ENCODE peak calls at places on chromosome 13, in six cellular contexts. U is psoas muscle, E is heart left ventricle, H is AG09309, P is foreskin fibroblast, N is bronchial epithelial cell. T is an unnamed sample.

GRCh38 chr13:80444240-80445015 is 103.5 kb upstream of the SPRY2 start:
- DNase-seq in U (no peak), E (no peak), H (no peak), P (no peak), N (no peak), T (no peak)

GRCh38 chr13:100721885-100722512 is 47.4 kb upstream of the TMTC4 start:
- DNase-seq in U (no peak), E (no peak), H (peak), P (peak), N (peak), T (peak)

GRCh38 chr13:105395041-105395440 is 1140.4 kb downstream of the EFNB2 start:
- DNase-seq in U (no peak), E (no peak), H (no peak), P (no peak), N (no peak), T (peak)

GRCh38 chr13:24834902-24835510 is 71.0 kb downstream of the RNF17 start:
- DNase-seq in U (no peak), E (no peak), H (no peak), P (no peak), N (no peak), T (no peak)

GRCh38 chr13:65540064-65540635 is 1690.0 kb downstream of the PCDH9 start:
- DNase-seq in U (no peak), E (no peak), H (no peak), P (peak), N (no peak), T (peak)

GRCh38 chr13:68676513-68677115 is 1431.0 kb upstream of the ATXN8OS start:
- DNase-seq in U (no peak), E (no peak), H (no peak), P (no peak), N (no peak), T (no peak)

GRCh38 chr13:20848944-20849343 is 53.6 kb downstream of the XPO4 start:
- DNase-seq in U (no peak), E (no peak), H (no peak), P (no peak), N (no peak), T (peak)

GRCh38 chr13:23513460-23513859 is 56.8 kb upstream of the TNFRSF19 start:
- DNase-seq in U (no peak), E (no peak), H (no peak), P (no peak), N (no peak), T (peak)

GRCh38 chr13:84096221-84096620 is 213.9 kb upstream of the SLITRK1 start:
- DNase-seq in U (no peak), E (no peak), H (no peak), P (no peak), N (peak), T (peak)

GRCh38 chr13:93963266-93964131 is 516.0 kb downstream of the DCT start:
- DNase-seq in U (no peak), E (no peak), H (peak), P (peak), N (peak), T (peak)

GRCh38 chr13:74573654-74574053 is 439.4 kb upstream of the KLF12 start:
- DNase-seq in U (no peak), E (no peak), H (no peak), P (no peak), N (no peak), T (no peak)

GRCh38 chr13:57624565-57625435 is 6.7 kb upstream of the PCDH17 start:
- DNase-seq in U (no peak), E (peak), H (no peak), P (no peak), N (peak), T (peak)

GRCh38 chr13:106589716-106590115 is 21.8 kb upstream of the ARGLU1 start:
- DNase-seq in U (no peak), E (no peak), H (no peak), P (no peak), N (peak), T (peak)

DNA sequence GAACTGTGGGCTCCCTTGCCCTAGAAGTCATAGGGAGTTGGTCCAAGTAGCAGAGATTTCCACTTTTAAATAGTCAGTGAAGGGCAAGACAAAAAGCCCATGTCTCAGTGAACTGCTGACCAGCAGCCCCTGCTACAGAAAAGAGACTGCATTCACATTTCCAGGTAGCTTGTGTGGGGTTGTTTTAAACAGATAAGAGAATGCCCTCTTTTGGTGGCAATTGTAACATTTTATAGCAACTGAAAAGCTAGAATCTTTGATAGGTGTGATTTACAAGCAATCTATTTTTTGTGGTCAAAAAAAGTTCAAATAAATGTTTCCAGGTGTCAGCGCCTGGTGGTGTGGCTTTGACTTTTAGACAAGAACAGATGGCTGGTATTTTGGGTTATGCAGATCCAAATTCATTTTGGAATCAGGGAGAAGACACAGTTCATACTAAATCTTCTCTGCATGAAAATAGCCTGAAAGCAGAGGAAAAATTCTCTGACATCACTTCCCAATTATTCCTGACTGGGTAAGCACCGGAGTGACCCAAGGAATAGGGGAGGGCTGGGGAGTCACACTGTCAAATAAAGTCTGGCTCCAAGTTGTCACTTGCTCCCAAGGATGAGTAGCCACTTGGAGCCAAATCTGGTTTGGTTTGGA is 26.2 kb upstream of the GPR12 start:
- DNase-seq in U (no peak), E (no peak), H (no peak), P (no peak), N (no peak), T (no peak)
- TF ChIP-seq CTCF in U (no peak), E (no peak), H (no peak), P (no peak), N (no peak), T (no peak)

DNA sequence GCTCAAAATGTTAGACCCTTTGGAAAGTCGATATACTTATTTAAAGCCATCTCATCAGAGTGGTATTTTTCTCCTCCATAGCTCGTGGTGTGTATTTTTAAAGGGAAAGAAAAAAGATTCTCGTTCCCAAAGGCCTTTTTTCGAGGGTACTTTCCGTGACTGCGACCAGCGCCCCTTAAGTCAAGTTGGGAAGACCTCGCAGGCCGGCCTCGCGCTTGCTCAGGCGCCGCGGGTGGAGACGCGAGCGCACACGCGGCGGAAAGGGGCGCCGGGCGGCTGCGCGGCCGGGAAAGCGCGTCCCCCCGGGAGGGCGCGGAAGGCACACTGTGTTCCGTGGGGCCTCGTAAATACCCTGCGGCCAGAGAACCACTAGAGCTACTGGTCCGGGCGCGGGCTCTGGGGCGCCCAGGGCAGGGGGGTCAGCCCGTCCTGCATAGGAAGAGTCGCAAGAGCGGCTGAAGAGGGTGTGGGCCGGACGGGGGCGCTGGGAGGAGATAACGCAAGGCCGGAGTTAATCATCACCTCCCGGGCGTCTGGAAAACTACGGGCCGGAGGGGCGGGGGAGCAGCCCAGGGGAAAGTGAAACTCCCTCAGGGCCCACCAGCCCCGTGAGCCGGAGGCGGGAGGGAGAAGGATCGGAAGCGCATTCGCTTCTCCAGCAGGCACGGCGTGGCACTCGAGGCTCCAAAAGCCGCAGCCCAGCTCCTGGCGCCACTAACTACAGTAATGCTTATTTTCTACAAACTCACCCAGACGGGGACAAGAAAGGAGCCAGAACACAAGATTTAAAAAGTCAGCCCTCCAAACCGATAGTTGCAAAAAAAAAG is 1.2 kb upstream of the WBP4 start:
- DNase-seq in U (peak), E (peak), H (peak), P (peak), N (peak), T (peak)
- TF ChIP-seq CTCF in U (peak), E (no peak), H (peak), P (peak), N (peak), T (peak)

GRCh38 chr13:103236213-103236612 is 170.0 kb upstream of the SLC10A2 start:
- DNase-seq in U (no peak), E (no peak), H (no peak), P (no peak), N (peak), T (peak)
- TF ChIP-seq CTCF in U (no peak), E (no peak), H (no peak), P (no peak), N (no peak), T (peak)

GRCh38 chr13:98827449-98827848 is 75.0 kb upstream of the SLC15A1 start:
- DNase-seq in U (no peak), E (no peak), H (no peak), P (no peak), N (no peak), T (no peak)
- TF ChIP-seq CTCF in U (no peak), E (no peak), H (no peak), P (no peak), N (no peak), T (no peak)

DNA sequence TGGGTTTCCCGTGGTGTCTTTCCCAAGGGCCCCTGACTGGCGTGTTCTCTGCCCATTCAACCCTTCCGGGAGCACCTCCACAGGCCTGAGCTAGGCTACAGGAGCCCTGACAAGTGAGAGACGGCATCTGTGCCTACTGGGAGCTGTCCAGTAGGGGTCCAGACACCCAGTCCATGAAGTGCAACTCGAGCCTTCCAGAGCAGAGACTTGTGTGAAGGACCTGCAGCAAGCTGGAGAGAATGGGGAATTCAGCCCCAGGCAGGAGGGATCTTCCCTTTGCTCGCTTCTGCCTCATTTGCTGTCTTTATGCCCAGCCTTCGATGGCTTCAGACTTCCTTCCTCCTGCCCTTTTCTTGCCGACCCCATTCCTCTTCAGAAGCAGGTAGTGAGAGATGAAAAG is 327.4 kb downstream of the FGF9 start:
- DNase-seq in U (no peak), E (no peak), H (no peak), P (no peak), N (no peak), T (no peak)
- TF ChIP-seq CTCF in U (no peak), E (no peak), H (no peak), P (no peak), N (no peak), T (no peak)